ENCODE peak calls at places on chromosome 11, in eight cellular contexts. T is H1, D is fibroblast of villous mesenchyme, O is HFF-Myc, Z is hepatocyte, H is neural progenitor cell, N is uterus, K is A549. I is an unnamed sample.

GRCh38 chr11:125069796-125070195 is 6.7 kb downstream of the SLC37A2 start:
- DNase-seq in T (no peak), D (peak), O (no peak), Z (no peak), H (no peak), N (no peak), K (no peak), I (no peak)

GRCh38 chr11:68536706-68537105 is 76.2 kb downstream of the PPP6R3 start:
- DNase-seq in T (no peak), D (no peak), O (no peak), Z (no peak), H (no peak), N (no peak), K (no peak), I (no peak)

GRCh38 chr11:83156996-83157754 is at the start of gene PCF11:
- DNase-seq in T (no peak), D (no peak), O (no peak), Z (no peak), H (no peak), N (no peak), K (peak), I (no peak)

GRCh38 chr11:35892166-35892565 is 51.7 kb upstream of the LDLRAD3 start:
- DNase-seq in T (no peak), D (no peak), O (no peak), Z (no peak), H (no peak), N (no peak), K (no peak), I (no peak)

GRCh38 chr11:1180947-1181391 is 23.2 kb downstream of the MUC5AC start:
- DNase-seq in T (no peak), D (no peak), O (no peak), Z (no peak), H (no peak), N (no peak), K (no peak), I (no peak)

GRCh38 chr11:1939006-1939626 is 8.0 kb upstream of the MRPL23 start:
- DNase-seq in T (no peak), D (no peak), O (no peak), Z (no peak), H (no peak), N (no peak), K (no peak), I (no peak)

GRCh38 chr11:111414267-111414931 is 35.3 kb upstream of the POU2AF1 start:
- DNase-seq in T (no peak), D (peak), O (no peak), Z (no peak), H (no peak), N (no peak), K (no peak), I (no peak)

GRCh38 chr11:60455531-60456042 is at the start of gene MS4A1:
- DNase-seq in T (no peak), D (no peak), O (no peak), Z (no peak), H (no peak), N (no peak), K (no peak), I (no peak)

GRCh38 chr11:9273430-9274336 is 8.5 kb upstream of the DENND5A start:
- DNase-seq in T (no peak), D (peak), O (no peak), Z (no peak), H (no peak), N (no peak), K (no peak), I (peak)

GRCh38 chr11:103988595-103988969 is 47.9 kb upstream of the DDI1 start:
- DNase-seq in T (no peak), D (peak), O (no peak), Z (no peak), H (no peak), N (no peak), K (no peak), I (no peak)

GRCh38 chr11:2464451-2465165 is 19.8 kb downstream of the KCNQ1 start:
- DNase-seq in T (no peak), D (no peak), O (no peak), Z (no peak), H (no peak), N (no peak), K (no peak), I (no peak)

GRCh38 chr11:16809901-16810668 is 71.6 kb downstream of the C11orf58 start:
- DNase-seq in T (no peak), D (no peak), O (no peak), Z (no peak), H (no peak), N (no peak), K (no peak), I (no peak)

GRCh38 chr11:5737672-5738071 is 1.4 kb downstream of the OR56B1 start:
- DNase-seq in T (no peak), D (no peak), O (no peak), Z (no peak), H (no peak), N (no peak), K (no peak), I (no peak)

GRCh38 chr11:2779981-2780849 is 80.4 kb upstream of the KCNQ1OT1 start:
- DNase-seq in T (no peak), D (peak), O (no peak), Z (peak), H (no peak), N (peak), K (no peak), I (no peak)

GRCh38 chr11:94768602-94769511 is 701 bp downstream of the AMOTL1 start:
- DNase-seq in T (no peak), D (peak), O (no peak), Z (peak), H (peak), N (peak), K (no peak), I (no peak)

GRCh38 chr11:94767701-94768601 is at the start of gene AMOTL1:
- DNase-seq in T (peak), D (peak), O (peak), Z (peak), H (peak), N (peak), K (no peak), I (no peak)

GRCh38 chr11:94770563-94771120 is 2.5 kb downstream of the AMOTL1 start:
- DNase-seq in T (no peak), D (no peak), O (no peak), Z (no peak), H (no peak), N (no peak), K (no peak), I (no peak)

GRCh38 chr11:94771390-94771789 is 3.2 kb downstream of the AMOTL1 start:
- DNase-seq in T (no peak), D (peak), O (no peak), Z (no peak), H (no peak), N (no peak), K (no peak), I (no peak)

DNA sequence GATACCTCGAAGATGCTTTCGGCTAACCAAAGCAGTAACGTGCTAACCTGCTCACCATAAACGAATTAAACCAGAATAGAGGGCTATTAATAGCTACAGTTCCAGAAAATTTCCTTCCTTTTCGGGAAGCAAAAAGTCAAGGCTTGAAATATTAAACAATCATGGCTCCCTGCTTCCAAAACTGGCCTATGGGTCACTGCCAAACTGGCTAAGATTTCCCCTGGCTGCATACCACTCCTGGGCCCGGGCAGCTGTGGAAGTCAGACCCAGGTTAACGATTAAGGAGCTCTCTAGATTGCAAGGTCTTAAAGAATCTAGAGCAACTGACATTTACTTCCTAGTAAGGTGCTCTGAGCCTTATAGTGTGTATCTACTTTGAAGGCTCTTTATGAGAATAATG is 1.7 kb downstream of the AMOTL1 start:
- DNase-seq in T (no peak), D (peak), O (no peak), Z (no peak), H (no peak), N (no peak), K (no peak), I (no peak)
- H3K4me3 ChIP-seq in T (peak), D (peak), O (peak), Z (peak), H (peak), N (peak), K (peak), I (peak)

DNA sequence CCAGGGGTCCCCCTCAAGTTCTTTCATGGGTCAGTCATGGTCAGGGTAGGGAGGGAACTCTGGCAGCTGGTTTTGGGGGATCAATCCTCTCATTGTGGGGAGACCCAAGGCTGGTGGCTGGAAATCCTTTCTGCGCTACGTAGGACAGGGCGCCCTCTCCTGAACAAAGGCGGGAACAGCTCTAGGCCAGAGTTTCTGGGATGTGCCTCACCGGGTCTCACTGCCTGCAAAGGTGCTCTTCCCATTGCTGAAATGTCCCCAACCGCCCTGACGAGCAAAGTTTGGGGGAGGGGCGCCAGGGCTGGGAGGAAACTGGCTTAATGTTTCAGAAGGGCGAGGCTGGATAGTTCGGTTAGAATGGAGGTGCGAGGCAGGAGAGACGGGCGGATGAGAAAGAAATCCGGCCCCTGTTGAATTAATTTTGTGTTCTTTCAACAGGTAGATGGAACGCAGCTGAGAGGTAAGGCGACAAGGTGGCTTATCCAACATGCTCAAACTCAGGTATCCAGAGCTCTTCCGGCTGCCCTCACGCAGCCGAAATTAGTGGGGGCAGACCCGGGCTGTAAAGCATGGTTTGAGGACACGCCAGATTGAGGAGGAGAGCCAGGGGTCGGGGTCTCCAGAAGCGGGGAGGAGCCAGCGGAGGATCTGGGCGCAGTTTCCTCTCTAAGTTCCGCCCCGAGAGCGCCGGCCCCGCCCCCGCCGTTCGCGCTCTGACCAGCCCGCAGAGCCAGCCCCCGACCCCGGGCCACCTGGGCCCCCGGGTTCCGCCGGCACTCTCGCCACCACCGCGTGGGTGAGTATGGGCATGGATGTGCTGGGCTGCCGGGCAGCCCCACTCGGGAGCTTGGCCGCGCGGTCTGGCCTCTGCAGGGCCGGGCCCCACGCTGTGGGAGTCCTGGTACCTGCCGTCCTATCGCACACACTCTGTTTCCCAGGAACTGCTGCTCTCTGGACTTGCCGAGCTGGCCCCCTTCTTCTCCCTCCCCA is at the start of gene PGAP2:
- DNase-seq in T (peak), D (peak), O (no peak), Z (peak), H (peak), N (peak), K (peak), I (no peak)
- TF ChIP-seq CTCF in T (peak), D (peak), O (peak), Z (peak), H (peak), N (peak), K (peak), I (peak)

DNA sequence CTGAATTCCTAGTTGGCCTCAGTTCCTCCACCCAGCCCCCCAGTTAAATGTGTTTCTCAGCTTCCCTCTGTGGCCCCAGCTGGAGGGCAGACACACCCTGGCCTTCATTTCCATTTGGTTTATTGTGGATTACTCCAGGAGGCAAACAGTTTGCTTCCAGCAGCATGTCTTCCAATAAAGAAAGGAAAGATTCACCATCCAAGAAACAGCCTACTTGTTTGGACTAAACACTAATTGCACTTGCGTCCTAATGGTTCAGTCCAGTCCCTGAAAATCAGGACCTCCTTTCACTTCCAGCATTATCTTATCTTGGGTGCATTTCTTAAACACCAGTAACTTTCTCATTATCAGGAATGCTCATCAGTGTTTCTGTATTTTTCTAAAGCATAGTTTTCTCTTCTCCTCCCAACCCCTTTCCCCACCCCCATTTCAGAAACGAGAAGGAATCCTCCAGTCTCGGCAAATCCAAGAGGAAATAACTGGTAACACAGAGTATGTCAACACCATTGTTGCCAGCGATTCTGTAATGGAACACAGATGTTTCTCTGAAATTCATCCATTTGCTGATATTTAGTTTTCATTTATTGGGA is 130.9 kb downstream of the PARVA start:
- DNase-seq in T (no peak), D (peak), O (peak), Z (peak), H (no peak), N (peak), K (no peak), I (peak)
- H3K4me3 ChIP-seq in T (no peak), D (no peak), O (peak), Z (no peak), H (no peak), N (no peak), K (no peak), I (no peak)

DNA sequence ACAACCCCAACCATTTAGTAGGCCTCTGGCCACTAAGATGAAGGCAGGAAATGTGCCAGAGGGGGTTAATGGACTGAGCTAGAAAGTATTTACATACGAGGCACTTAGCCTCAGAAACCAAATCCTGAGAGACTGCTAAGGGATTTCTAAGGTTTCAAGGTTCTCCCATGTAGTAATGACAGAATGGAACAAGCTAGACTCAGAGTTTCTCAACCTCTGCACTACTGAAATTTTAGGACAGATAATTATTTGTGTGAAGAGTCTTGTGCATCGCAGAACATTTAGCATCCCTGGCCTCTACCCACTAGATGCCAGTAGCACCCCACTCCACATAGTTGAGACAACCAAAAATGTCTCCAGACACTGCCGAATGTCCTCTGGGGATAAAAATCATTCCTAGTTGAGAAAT is 54.8 kb upstream of the CHRM4 start:
- DNase-seq in T (no peak), D (peak), O (no peak), Z (peak), H (no peak), N (no peak), K (no peak), I (no peak)
- TF ChIP-seq CTCF in T (no peak), D (peak), O (peak), Z (peak), H (peak), N (no peak), K (no peak), I (peak)

GRCh38 chr11:91688672-91689071 is 535.9 kb upstream of the FAT3 start:
- DNase-seq in T (no peak), D (no peak), O (no peak), Z (no peak), H (no peak), N (no peak), K (no peak), I (no peak)

GRCh38 chr11:91691872-91692271 is 532.7 kb upstream of the FAT3 start:
- DNase-seq in T (no peak), D (no peak), O (no peak), Z (no peak), H (no peak), N (no peak), K (no peak), I (no peak)

DNA sequence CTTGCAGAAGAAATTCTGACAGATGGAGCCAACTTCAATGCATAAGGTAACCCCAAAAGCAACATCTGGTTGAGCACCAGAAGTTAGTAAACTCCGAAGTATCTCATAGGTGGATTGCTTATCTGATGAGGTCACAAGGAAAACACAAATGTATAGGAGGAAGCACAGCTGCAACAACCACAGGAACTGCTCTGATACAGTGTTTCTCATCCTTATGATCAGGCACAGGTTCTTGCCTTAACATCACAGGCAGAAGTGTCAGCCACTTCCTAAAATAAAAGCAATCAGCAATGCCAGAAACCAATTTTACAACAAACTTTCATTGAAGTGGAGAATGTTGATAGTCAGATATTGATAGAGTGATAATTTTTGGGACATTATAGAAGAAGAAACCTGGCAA is 530.3 kb upstream of the FAT3 start:
- DNase-seq in T (no peak), D (no peak), O (no peak), Z (no peak), H (no peak), N (no peak), K (no peak), I (no peak)
- H3K4me3 ChIP-seq in T (no peak), D (no peak), O (no peak), Z (no peak), H (no peak), N (no peak), K (no peak), I (no peak)